ENCODE peak calls at places on chromosome 18, in ten cellular contexts. F is psoas muscle; H is upper lobe of left lung; G is transverse colon; D is Peyer's patch; E is foreskin fibroblast; T is GM12865; J is choroid plexus epithelial cell; C is prostate gland; L is CD8-positive, alpha-beta T cell. M is an unnamed sample.

GRCh38 chr18:61329398-61329797 is 3.8 kb upstream of the CDH20 start:
- DNase-seq in F (no peak), H (no peak), G (no peak), D (no peak), E (no peak), T (no peak), J (no peak), C (no peak), L (no peak), M (no peak)

GRCh38 chr18:56869189-56869777 is 218.1 kb downstream of the WDR7 start:
- DNase-seq in F (no peak), H (no peak), G (no peak), D (no peak), E (peak; percentile 74), T (peak; percentile 70), J (peak; percentile 86), C (no peak), L (no peak), M (peak; percentile 80)

GRCh38 chr18:23259701-23260661 is 124.7 kb downstream of the CABLES1 start:
- DNase-seq in F (peak; percentile 66), H (peak; percentile 87), G (peak; percentile 68), D (peak; percentile 79), E (peak; percentile 84), T (peak; percentile 67), J (peak; percentile 82), C (peak; percentile 69), L (peak; percentile 40), M (peak; percentile 95)

GRCh38 chr18:38174173-38174572 is 608.6 kb upstream of the CELF4 start:
- DNase-seq in F (no peak), H (no peak), G (no peak), D (no peak), E (no peak), T (no peak), J (no peak), C (no peak), L (no peak), M (no peak)

GRCh38 chr18:69205925-69206324 is 194.8 kb upstream of the DOK6 start:
- DNase-seq in F (no peak), H (no peak), G (no peak), D (no peak), E (no peak), T (no peak), J (peak; percentile 2), C (no peak), L (no peak), M (no peak)

GRCh38 chr18:79490593-79491551 is 95.1 kb downstream of the NFATC1 start:
- DNase-seq in F (peak; percentile 10), H (no peak), G (no peak), D (peak; percentile 41), E (no peak), T (no peak), J (no peak), C (no peak), L (no peak), M (no peak)

GRCh38 chr18:986552-986951 is 81.9 kb downstream of the ADCYAP1 start:
- DNase-seq in F (no peak), H (no peak), G (no peak), D (no peak), E (no peak), T (no peak), J (no peak), C (no peak), L (no peak), M (no peak)

GRCh38 chr18:60892441-60892840 is 440.8 kb upstream of the CDH20 start:
- DNase-seq in F (no peak), H (no peak), G (no peak), D (no peak), E (peak; percentile 4), T (no peak), J (peak; percentile 59), C (no peak), L (no peak), M (peak; percentile 47)

GRCh38 chr18:46509530-46509929 is 147.5 kb downstream of the LOXHD1 start:
- DNase-seq in F (no peak), H (no peak), G (no peak), D (no peak), E (no peak), T (no peak), J (no peak), C (no peak), L (no peak), M (no peak)

GRCh38 chr18:36176177-36176584 is 11.1 kb upstream of the MOCOS start:
- DNase-seq in F (no peak), H (no peak), G (peak; percentile 80), D (peak; percentile 89), E (no peak), T (no peak), J (no peak), C (no peak), L (no peak), M (no peak)

DNA sequence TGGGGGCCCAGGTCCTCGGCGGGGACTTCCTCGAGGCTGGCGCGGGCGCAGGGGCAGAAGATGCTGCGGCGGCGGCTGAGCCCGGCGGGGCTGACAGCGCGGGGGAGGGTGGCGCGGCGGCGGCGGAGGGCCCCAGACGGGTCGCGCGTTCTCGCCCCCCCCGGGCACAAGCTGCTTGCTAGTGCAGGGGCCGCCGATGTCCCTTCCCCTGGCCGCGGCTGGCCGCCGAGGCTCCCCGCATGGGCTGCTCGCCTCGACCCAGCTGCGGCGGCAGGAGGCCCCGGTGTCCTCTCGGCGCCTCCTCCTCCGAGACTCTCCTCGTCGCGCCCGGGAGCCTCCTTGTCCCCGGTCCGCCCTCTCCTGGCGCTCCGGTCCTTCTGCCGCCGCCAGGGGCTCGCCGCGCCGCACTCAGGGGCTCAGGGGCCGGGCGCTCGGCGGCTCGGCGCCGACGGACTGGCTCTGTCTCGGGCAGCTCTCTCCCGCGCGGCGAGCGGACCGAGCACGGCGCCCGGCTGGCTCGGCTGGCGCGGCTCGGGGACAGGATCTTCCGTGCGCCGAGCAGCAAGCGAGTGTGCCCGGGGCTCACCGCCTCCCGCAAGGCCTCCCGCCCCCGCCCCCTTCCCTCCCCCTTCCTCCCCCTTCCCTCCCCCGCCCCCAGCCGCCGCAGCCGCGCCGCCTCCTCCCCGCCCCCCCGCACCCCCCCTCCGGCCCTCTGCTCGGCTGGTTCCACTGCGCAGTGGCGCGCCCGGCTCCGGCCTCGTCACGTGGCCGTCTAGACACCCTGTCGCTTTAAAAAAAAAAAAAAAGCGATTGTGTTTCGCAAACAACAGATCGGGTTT is 902 bp upstream of the SMAD7 start:
- DNase-seq in F (peak; percentile 92), H (peak; percentile 97), G (peak; percentile 90), D (peak; percentile 95), E (peak; percentile 95), T (peak; percentile 95), J (peak; percentile 94), C (peak; percentile 85), L (peak; percentile 85), M (peak; percentile 92)
- TF ChIP-seq CTCF in F (peak; percentile 40), H (peak; percentile 54), G (peak; percentile 23), D (no peak), E (peak; percentile 17), T (peak; percentile 20), J (no peak), C (peak; percentile 35), L (no peak), M (no peak)

GRCh38 chr18:72986103-72986502 is 118.3 kb upstream of the NETO1 start:
- DNase-seq in F (no peak), H (no peak), G (no peak), D (no peak), E (peak; percentile 4), T (no peak), J (no peak), C (no peak), L (no peak), M (no peak)
- H3K4me3 ChIP-seq in F (no peak overlapping the region), H (no peak overlapping the region), G (no peak overlapping the region), D (no peak overlapping the region), E (no peak overlapping the region), T (no peak overlapping the region), J (no peak overlapping the region), C (no peak overlapping the region), L (no peak overlapping the region), M (no peak overlapping the region)

GRCh38 chr18:45019469-45019868 is 338.8 kb downstream of the SETBP1 start:
- DNase-seq in F (no peak), H (no peak), G (no peak), D (no peak), E (no peak), T (no peak), J (no peak), C (no peak), L (no peak), M (no peak)

GRCh38 chr18:45008694-45009372 is 328.1 kb downstream of the SETBP1 start:
- DNase-seq in F (no peak), H (peak; percentile 5), G (no peak), D (no peak), E (no peak), T (peak; percentile 6), J (no peak), C (no peak), L (peak; percentile 18), M (no peak)

GRCh38 chr18:45009766-45010165 is 329.1 kb downstream of the SETBP1 start:
- DNase-seq in F (no peak), H (no peak), G (no peak), D (no peak), E (no peak), T (no peak), J (no peak), C (no peak), L (no peak), M (no peak)

GRCh38 chr18:45012286-45012685 is 331.6 kb downstream of the SETBP1 start:
- DNase-seq in F (no peak), H (no peak), G (no peak), D (no peak), E (no peak), T (no peak), J (no peak), C (no peak), L (no peak), M (no peak)

GRCh38 chr18:45014047-45014501 is 333.4 kb downstream of the SETBP1 start:
- DNase-seq in F (peak; percentile 45), H (no peak), G (no peak), D (no peak), E (peak; percentile 94), T (no peak), J (peak; percentile 85), C (no peak), L (no peak), M (peak; percentile 73)
- TF ChIP-seq CTCF in F (no peak), H (no peak), G (no peak), D (no peak), E (peak; percentile 43), T (no peak), J (peak; percentile 51), C (peak; percentile 8), L (no peak), M (peak; percentile 34)

GRCh38 chr18:53115876-53116585 is 776.0 kb downstream of the DCC start:
- DNase-seq in F (no peak), H (no peak), G (no peak), D (no peak), E (no peak), T (no peak), J (no peak), C (no peak), L (no peak), M (no peak)
- H3K4me3 ChIP-seq in F (no peak overlapping the region), H (no peak overlapping the region), G (no peak overlapping the region), D (no peak overlapping the region), E (no peak overlapping the region), T (no peak overlapping the region), J (no peak overlapping the region), C (no peak overlapping the region), L (no peak overlapping the region), M (no peak overlapping the region)

M was measured in fibroblast of pulmonary artery.